ENCODE peak calls at places on chromosomes 2 and 18, in eight cellular contexts. G, E, K, Q, B, I, J and U are unnamed samples.
A peak's percentile ranks its signal among the peaks of the same experiment; 100 is the strongest.

GRCh38 chr18:58096658-58097057 is 52.6 kb downstream of the NEDD4L start:
- DNase-seq in G (no peak), E (no peak), K (no peak), Q (no peak), B (no peak), I (no peak), J (no peak), U (no peak)

GRCh38 chr2:39728941-39729351 is 50.1 kb downstream of the THUMPD2 start:
- DNase-seq in G (peak; percentile 67), E (peak; percentile 63), K (no peak), Q (peak; percentile 54), B (no peak), I (peak; percentile 36), J (no peak), U (no peak)

GRCh38 chr2:65539633-65540032 is 107.2 kb upstream of the SPRED2 start:
- DNase-seq in G (no peak), E (no peak), K (no peak), Q (peak; percentile 7), B (no peak), I (no peak), J (no peak), U (no peak)

GRCh38 chr2:157329524-157329923 is 3.9 kb upstream of the ERMN start:
- DNase-seq in G (no peak), E (no peak), K (no peak), Q (peak; percentile 89), B (no peak), I (no peak), J (no peak), U (no peak)

GRCh38 chr2:10659898-10660568 is 29.7 kb downstream of the NOL10 start:
- DNase-seq in G (peak; percentile 50), E (peak; percentile 64), K (no peak), Q (peak; percentile 40), B (peak; percentile 76), I (peak; percentile 2), J (no peak), U (peak; percentile 24)

GRCh38 chr18:33944493-33944892 is 280.2 kb downstream of the NOL4 start:
- DNase-seq in G (no peak), E (no peak), K (no peak), Q (no peak), B (no peak), I (no peak), J (no peak), U (no peak)

GRCh38 chr2:31923662-31924061 is 87.1 kb downstream of the MEMO1 start:
- DNase-seq in G (no peak), E (no peak), K (no peak), Q (no peak), B (no peak), I (no peak), J (no peak), U (no peak)

GRCh38 chr2:14072338-14072737 is 560.2 kb upstream of the LRATD1 start:
- DNase-seq in G (no peak), E (no peak), K (no peak), Q (no peak), B (no peak), I (no peak), J (no peak), U (no peak)

GRCh38 chr2:120607506-120607905 is 128.2 kb upstream of the GLI2 start:
- DNase-seq in G (no peak), E (no peak), K (no peak), Q (no peak), B (no peak), I (no peak), J (no peak), U (no peak)

GRCh38 chr2:31197669-31198068 is 19.6 kb downstream of the CAPN14 start:
- DNase-seq in G (no peak), E (no peak), K (no peak), Q (no peak), B (no peak), I (no peak), J (no peak), U (no peak)

GRCh38 chr18:58896734-58897508 is 32.2 kb downstream of the ZNF532 start:
- DNase-seq in G (no peak), E (no peak), K (no peak), Q (no peak), B (no peak), I (no peak), J (no peak), U (no peak)

GRCh38 chr2:46849080-46849715 is 66.4 kb downstream of the MCFD2 start:
- DNase-seq in G (no peak), E (no peak), K (no peak), Q (no peak), B (no peak), I (no peak), J (no peak), U (no peak)

GRCh38 chr2:6031165-6031867 is 339.1 kb downstream of the SOX11 start:
- DNase-seq in G (no peak), E (no peak), K (no peak), Q (no peak), B (no peak), I (no peak), J (no peak), U (no peak)

GRCh38 chr2:228545041-228545440 is 363.6 kb upstream of the SPHKAP start:
- DNase-seq in G (no peak), E (no peak), K (no peak), Q (no peak), B (no peak), I (no peak), J (no peak), U (no peak)

GRCh38 chr2:5696741-5697521 is 4.7 kb downstream of the SOX11 start:
- DNase-seq in G (no peak), E (no peak), K (no peak), Q (peak; percentile 90), B (peak; percentile 60), I (no peak), J (no peak), U (peak; percentile 18)

GRCh38 chr2:164898475-164898874 is 56.9 kb downstream of the SLC38A11 start:
- DNase-seq in G (no peak), E (no peak), K (no peak), Q (no peak), B (no peak), I (no peak), J (no peak), U (no peak)

GRCh38 chr18:22033085-22033484 is 136.3 kb upstream of the GATA6 start:
- DNase-seq in G (no peak), E (no peak), K (no peak), Q (no peak), B (no peak), I (no peak), J (no peak), U (no peak)

GRCh38 chr18:77089796-77090285 is 42.7 kb downstream of the MBP start:
- DNase-seq in G (no peak), E (no peak), K (no peak), Q (no peak), B (no peak), I (no peak), J (no peak), U (no peak)

GRCh38 chr18:51603111-51603510 is 405.6 kb upstream of the MEX3C start:
- DNase-seq in G (no peak), E (no peak), K (no peak), Q (no peak), B (no peak), I (no peak), J (no peak), U (no peak)